ENCODE peak calls at places on chromosomes 3 and 15, in four cellular contexts. S is kidney, L is neuronal stem cell, V is HCT116. W is an unnamed sample.

GRCh38 chr3:139187154-139187553 is 142.5 kb upstream of the PRR23C start:
- DNase-seq in S (no peak), L (no peak), V (no peak), W (no peak)

GRCh38 chr3:99962703-99963102 is 145.0 kb downstream of the CMSS1 start:
- DNase-seq in S (no peak), L (no peak), V (no peak), W (no peak)

GRCh38 chr3:3737511-3737910 is 61.7 kb upstream of the LRRN1 start:
- DNase-seq in S (no peak), L (no peak), V (no peak), W (no peak)

GRCh38 chr15:71238926-71239325 is 123.7 kb downstream of the THSD4 start:
- DNase-seq in S (no peak), L (no peak), V (no peak), W (peak)

GRCh38 chr3:37751016-37751415 is 110.7 kb upstream of the CTDSPL start:
- DNase-seq in S (no peak), L (no peak), V (no peak), W (no peak)

GRCh38 chr3:123618076-123618703 is 33.3 kb upstream of the HACD2 start:
- DNase-seq in S (no peak), L (no peak), V (no peak), W (no peak)

GRCh38 chr3:181442066-181442465 is 269.7 kb upstream of the SOX2 start:
- DNase-seq in S (no peak), L (no peak), V (no peak), W (no peak)

GRCh38 chr15:77568014-77568959 is 64.4 kb downstream of the LINGO1 start:
- DNase-seq in S (peak), L (no peak), V (no peak), W (no peak)

GRCh38 chr15:60757831-60758570 is 279.1 kb upstream of the ICE2 start:
- DNase-seq in S (no peak), L (no peak), V (no peak), W (no peak)

GRCh38 chr3:125220681-125221429 is 8.3 kb upstream of the SLC12A8 start:
- DNase-seq in S (no peak), L (no peak), V (no peak), W (no peak)

GRCh38 chr3:129664040-129664646 is 57.7 kb upstream of the PLXND1 start:
- DNase-seq in S (no peak), L (no peak), V (no peak), W (no peak)

GRCh38 chr3:65785065-65785645 is 253.6 kb downstream of the MAGI1 start:
- DNase-seq in S (no peak), L (peak), V (peak), W (peak)

DNA sequence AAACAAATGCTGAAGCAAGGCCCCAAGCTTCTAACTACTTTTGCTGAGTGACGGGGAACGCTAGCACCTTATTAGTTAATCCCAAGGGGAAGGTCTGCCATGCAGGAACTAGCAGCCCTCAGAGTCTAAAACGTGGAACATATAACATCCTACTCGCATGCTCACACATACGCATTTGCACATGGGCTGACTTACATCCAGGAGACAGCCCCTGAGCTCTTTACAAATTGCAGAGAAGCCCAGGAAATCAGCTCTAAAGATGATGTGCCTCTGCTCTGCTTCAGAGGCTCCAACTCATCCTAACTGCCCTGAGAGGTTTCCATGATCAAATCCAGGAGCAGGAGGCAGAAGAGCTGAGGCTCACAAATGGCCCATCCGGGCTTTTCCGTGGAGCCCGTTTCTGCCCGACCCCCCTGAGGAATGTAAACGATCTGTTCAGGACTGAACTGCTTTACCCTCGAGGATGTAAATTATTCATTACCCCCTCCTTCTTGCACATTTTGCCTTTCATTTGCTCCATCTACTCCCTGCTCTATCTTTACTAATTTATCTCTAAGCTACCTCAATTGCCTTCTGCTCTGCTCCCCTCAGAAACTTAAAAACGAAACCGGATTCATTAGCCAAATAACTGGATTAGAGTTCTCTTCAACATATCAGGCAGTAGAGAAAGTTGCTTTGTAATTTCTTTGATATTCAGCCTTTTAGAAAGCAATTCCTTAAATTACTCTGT is 141.9 kb upstream of the CCDC54 start:
- DNase-seq in S (no peak), L (no peak), V (no peak), W (no peak)
- H3K9ac ChIP-seq in S (peak), L (no peak), V (peak), W (no peak)

DNA sequence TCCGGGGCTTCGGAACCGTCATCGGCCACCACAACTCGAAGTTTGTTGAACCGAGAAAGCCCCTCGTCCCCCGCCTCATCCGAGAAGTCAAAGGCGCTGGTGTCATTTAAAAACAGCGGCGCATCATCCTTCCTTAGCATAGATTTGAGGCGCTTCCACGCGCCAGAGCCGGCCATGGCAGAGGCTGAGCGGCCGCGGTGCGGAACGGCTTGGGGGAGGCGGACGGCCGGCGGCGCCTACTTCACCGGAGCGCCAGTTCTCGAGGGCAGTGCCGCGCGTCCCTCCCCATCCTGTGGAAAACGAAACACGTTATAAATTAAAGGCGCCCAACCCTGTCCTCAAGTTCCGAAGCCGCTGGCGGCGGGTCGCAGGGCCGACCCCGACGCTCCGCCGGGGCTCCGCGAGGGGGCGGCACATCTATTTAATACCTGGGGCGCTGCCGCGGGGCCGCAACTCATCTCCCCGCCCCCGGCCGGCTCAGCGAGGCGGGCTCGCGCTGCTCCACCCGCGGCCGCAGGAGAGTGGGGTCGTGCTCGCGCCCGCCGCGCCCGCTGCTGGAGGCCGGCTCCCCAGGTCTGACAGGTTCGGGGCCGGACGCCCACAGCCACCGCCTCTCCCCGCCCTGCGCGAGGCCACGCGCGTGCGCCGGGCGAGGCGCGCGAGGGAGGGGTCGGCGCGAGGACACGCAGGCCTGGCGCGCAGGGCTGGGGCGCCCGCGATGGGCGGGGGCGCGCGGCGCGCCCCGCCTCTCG is at the start of gene SLC30A4:
- DNase-seq in S (peak), L (peak), V (no peak), W (no peak)
- H3K9ac ChIP-seq in S (peak), L (peak), V (peak), W (peak)

GRCh38 chr3:105866656-105867653 is 1.9 kb downstream of the CBLB start:
- DNase-seq in S (no peak), L (no peak), V (no peak), W (no peak)
- H3K9ac ChIP-seq in S (peak), L (no peak), V (no peak), W (no peak)

GRCh38 chr3:194031867-194032635 is 103.9 kb upstream of the HES1 start:
- DNase-seq in S (no peak), L (no peak), V (no peak), W (no peak)

GRCh38 chr3:194036842-194037241 is 99.1 kb upstream of the HES1 start:
- DNase-seq in S (no peak), L (no peak), V (no peak), W (no peak)

GRCh38 chr3:194032828-194033435 is 103.0 kb upstream of the HES1 start:
- DNase-seq in S (no peak), L (no peak), V (no peak), W (no peak)

GRCh38 chr3:194035406-194036138 is 100.4 kb upstream of the HES1 start:
- DNase-seq in S (no peak), L (no peak), V (no peak), W (no peak)

GRCh38 chr3:194034556-194035336 is 101.2 kb upstream of the HES1 start:
- DNase-seq in S (peak), L (no peak), V (no peak), W (no peak)
- H3K9ac ChIP-seq in S (no peak), L (no peak), V (no peak), W (no peak)

GRCh38 chr3:112642912-112643506 is 2.1 kb upstream of the CCDC80 start:
- DNase-seq in S (peak), L (peak), V (peak), W (peak)
- H3K9ac ChIP-seq in S (no peak), L (no peak), V (no peak), W (no peak)

DNA sequence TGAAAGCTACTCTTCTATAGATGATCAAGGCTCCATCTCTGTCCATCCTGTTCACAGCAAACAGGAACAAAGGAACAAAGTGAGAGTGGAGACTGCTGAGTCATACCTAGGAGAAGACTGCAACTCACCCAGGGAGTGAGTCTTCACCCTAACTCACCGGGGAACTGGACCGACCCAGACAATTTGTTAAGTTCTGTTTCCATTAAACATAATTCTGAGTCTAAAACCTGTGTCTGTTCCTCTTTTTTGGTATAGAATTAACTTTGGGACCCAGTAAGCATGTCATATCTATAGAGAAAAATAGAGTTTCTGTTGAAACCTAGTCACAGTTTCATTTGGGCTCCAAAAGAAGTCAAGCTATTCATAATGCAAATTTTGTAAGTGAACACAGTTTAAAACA is 21.6 kb downstream of the CCDC80 start:
- DNase-seq in S (no peak), L (no peak), V (no peak), W (no peak)
- H3K9ac ChIP-seq in S (no peak), L (no peak), V (no peak), W (no peak)

GRCh38 chr3:194688946-194689345 is 3.3 kb downstream of the FAM43A start:
- DNase-seq in S (no peak), L (no peak), V (no peak), W (no peak)

GRCh38 chr3:194686414-194686815 is 732 bp downstream of the FAM43A start:
- DNase-seq in S (no peak), L (no peak), V (no peak), W (no peak)

GRCh38 chr3:194686816-194687637 is 1.3 kb downstream of the FAM43A start:
- DNase-seq in S (peak), L (peak), V (no peak), W (no peak)

GRCh38 chr3:194688207-194688711 is 2.6 kb downstream of the FAM43A start:
- DNase-seq in S (peak), L (peak), V (no peak), W (no peak)

GRCh38 chr3:194687638-194688206 is 2.0 kb downstream of the FAM43A start:
- DNase-seq in S (peak), L (peak), V (no peak), W (no peak)
- H3K9ac ChIP-seq in S (no peak), L (peak), V (no peak), W (peak)

GRCh38 chr3:161913786-161914389 is 417.3 kb downstream of the OTOL1 start:
- DNase-seq in S (no peak), L (no peak), V (no peak), W (no peak)

GRCh38 chr3:161920196-161920595 is 423.6 kb downstream of the OTOL1 start:
- DNase-seq in S (no peak), L (no peak), V (no peak), W (no peak)

GRCh38 chr3:161915283-161915682 is 418.7 kb downstream of the OTOL1 start:
- DNase-seq in S (no peak), L (no peak), V (no peak), W (no peak)

DNA sequence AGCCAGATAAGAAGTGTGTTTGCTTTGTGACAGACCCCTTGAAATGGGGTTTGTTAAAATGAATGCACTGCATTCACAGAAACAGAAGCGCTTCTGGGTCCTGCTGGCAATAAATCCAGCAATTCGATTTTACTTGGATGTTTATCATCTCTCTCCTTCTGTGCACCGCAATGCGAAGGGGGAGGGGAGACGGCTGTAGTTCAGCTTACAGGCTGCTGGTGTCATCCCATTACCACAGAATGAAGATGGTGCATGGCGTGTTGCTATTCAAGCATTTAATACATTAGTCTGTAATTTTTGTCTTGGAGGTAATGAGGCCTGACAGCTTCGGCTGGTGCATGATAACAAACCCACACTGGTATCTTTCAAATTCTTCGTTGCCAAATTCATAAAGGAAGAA is 418.1 kb downstream of the OTOL1 start:
- DNase-seq in S (no peak), L (peak), V (no peak), W (peak)
- H3K9ac ChIP-seq in S (no peak), L (no peak), V (no peak), W (no peak)

GRCh38 chr3:172181936-172182708 is 142.7 kb downstream of the FNDC3B start:
- DNase-seq in S (no peak), L (no peak), V (no peak), W (no peak)
- H3K9ac ChIP-seq in S (no peak), L (no peak), V (no peak), W (no peak)

W was measured in NT2/D1.